ENCODE peak calls at places on chromosomes 11 and 22, in four cellular contexts. One of them, this sample, is unnamed.

GRCh38 chr22:46579751-46580449 is 40.3 kb upstream of the GRAMD4 start:
- DNase-seq in K562: no peak
- DNase-seq in GM12878: no peak
- DNase-seq in HL-60: no peak
- DNase-seq in this sample: no peak

GRCh38 chr11:72962084-72962483 is 147.9 kb downstream of the ATG16L2 start:
- DNase-seq in GM12878: no peak
- DNase-seq in HL-60: peak
- DNase-seq in K562: no peak
- DNase-seq in this sample: no peak

GRCh38 chr11:66877585-66877984 is 20.7 kb downstream of the LRFN4 start:
- DNase-seq in HL-60: no peak
- DNase-seq in GM12878: no peak
- DNase-seq in K562: no peak
- DNase-seq in this sample: no peak

GRCh38 chr22:19290400-19291217 is 910 bp downstream of the CLTCL1 start:
- DNase-seq in HL-60: peak
- DNase-seq in GM12878: no peak
- DNase-seq in K562: peak
- DNase-seq in this sample: no peak

GRCh38 chr22:24408630-24409029 is 18.8 kb upstream of the ADORA2A start:
- DNase-seq in HL-60: no peak
- DNase-seq in GM12878: no peak
- DNase-seq in K562: no peak
- DNase-seq in this sample: no peak

GRCh38 chr11:78656984-78657383 is 82.3 kb upstream of the NARS2 start:
- DNase-seq in K562: no peak
- DNase-seq in GM12878: no peak
- DNase-seq in HL-60: no peak
- DNase-seq in this sample: no peak

GRCh38 chr22:36162127-36163034 is 1.8 kb upstream of the APOL3 start:
- DNase-seq in GM12878: peak
- DNase-seq in K562: no peak
- DNase-seq in HL-60: no peak
- DNase-seq in this sample: no peak

GRCh38 chr11:5243845-5244180 is 5.8 kb downstream of the HBG1 start:
- DNase-seq in K562: no peak
- DNase-seq in GM12878: no peak
- DNase-seq in HL-60: no peak
- DNase-seq in this sample: no peak

GRCh38 chr11:109138200-109138599 is 283.8 kb upstream of the C11orf87 start:
- DNase-seq in K562: no peak
- DNase-seq in GM12878: no peak
- DNase-seq in HL-60: no peak
- DNase-seq in this sample: no peak

GRCh38 chr11:65591939-65592814 is 3.4 kb downstream of the KCNK7 start:
- DNase-seq in GM12878: no peak
- DNase-seq in HL-60: no peak
- DNase-seq in K562: no peak
- DNase-seq in this sample: no peak

GRCh38 chr22:43114958-43115357 is 4.4 kb downstream of the BIK start:
- DNase-seq in HL-60: no peak
- DNase-seq in GM12878: no peak
- DNase-seq in K562: no peak
- DNase-seq in this sample: no peak

GRCh38 chr11:14642453-14642852 is 1.2 kb upstream of the PDE3B start:
- DNase-seq in GM12878: no peak
- DNase-seq in HL-60: no peak
- DNase-seq in K562: no peak
- DNase-seq in this sample: no peak

GRCh38 chr11:65471410-65471762 is 27.5 kb upstream of the MALAT1 start:
- DNase-seq in K562: peak
- DNase-seq in HL-60: peak
- DNase-seq in GM12878: no peak
- DNase-seq in this sample: no peak

GRCh38 chr22:48746789-48747425 is 1080.8 kb downstream of the BRD1 start:
- DNase-seq in K562: no peak
- DNase-seq in HL-60: no peak
- DNase-seq in GM12878: no peak
- DNase-seq in this sample: no peak

GRCh38 chr22:47356433-47357011 is 594.1 kb downstream of the TBC1D22A start:
- DNase-seq in HL-60: no peak
- DNase-seq in GM12878: no peak
- DNase-seq in K562: no peak
- DNase-seq in this sample: no peak

GRCh38 chr22:31896472-31896871 is 47.9 kb upstream of the YWHAH start:
- DNase-seq in GM12878: no peak
- DNase-seq in HL-60: no peak
- DNase-seq in K562: peak
- DNase-seq in this sample: no peak

GRCh38 chr11:75434051-75434450 is 1.0 kb upstream of the KLHL35 start:
- DNase-seq in GM12878: no peak
- DNase-seq in K562: no peak
- DNase-seq in HL-60: no peak
- DNase-seq in this sample: no peak

GRCh38 chr11:75431533-75432525 is 1.2 kb downstream of the KLHL35 start:
- DNase-seq in HL-60: no peak
- DNase-seq in GM12878: no peak
- DNase-seq in K562: peak
- DNase-seq in this sample: no peak

GRCh38 chr11:75433443-75433842 is 440 bp upstream of the KLHL35 start:
- DNase-seq in K562: no peak
- DNase-seq in GM12878: no peak
- DNase-seq in HL-60: no peak
- DNase-seq in this sample: no peak

GRCh38 chr11:75430692-75431532 is 2.1 kb downstream of the KLHL35 start:
- DNase-seq in GM12878: no peak
- DNase-seq in HL-60: no peak
- DNase-seq in K562: no peak
- DNase-seq in this sample: no peak

GRCh38 chr11:75432911-75433321 is at the start of gene KLHL35:
- DNase-seq in GM12878: no peak
- DNase-seq in K562: peak
- DNase-seq in HL-60: no peak
- DNase-seq in this sample: no peak
- TF ChIP-seq SPI1 in GM12878: no peak
- TF ChIP-seq SPI1 in K562: no peak
- TF ChIP-seq SPI1 in HL-60: no peak
- TF ChIP-seq SPI1 in this sample: no peak

GRCh38 chr11:118200497-118200896 is 24.1 kb upstream of the SCN2B start:
- DNase-seq in GM12878: no peak
- DNase-seq in K562: no peak
- DNase-seq in HL-60: no peak
- DNase-seq in this sample: no peak
- TF ChIP-seq SPI1 in GM12878: no peak
- TF ChIP-seq SPI1 in K562: no peak
- TF ChIP-seq SPI1 in HL-60: no peak
- TF ChIP-seq SPI1 in this sample: no peak

GRCh38 chr11:44531636-44532035 is 33.8 kb upstream of the CD82 start:
- DNase-seq in GM12878: no peak
- DNase-seq in K562: no peak
- DNase-seq in HL-60: no peak
- DNase-seq in this sample: no peak

GRCh38 chr11:44529895-44530412 is 35.5 kb upstream of the CD82 start:
- DNase-seq in GM12878: no peak
- DNase-seq in HL-60: peak
- DNase-seq in K562: no peak
- DNase-seq in this sample: no peak

GRCh38 chr11:44528581-44528980 is 36.9 kb upstream of the CD82 start:
- DNase-seq in K562: no peak
- DNase-seq in HL-60: no peak
- DNase-seq in GM12878: no peak
- DNase-seq in this sample: no peak

GRCh38 chr11:44531116-44531504 is 34.4 kb upstream of the CD82 start:
- DNase-seq in HL-60: no peak
- DNase-seq in GM12878: no peak
- DNase-seq in K562: peak
- DNase-seq in this sample: no peak

DNA sequence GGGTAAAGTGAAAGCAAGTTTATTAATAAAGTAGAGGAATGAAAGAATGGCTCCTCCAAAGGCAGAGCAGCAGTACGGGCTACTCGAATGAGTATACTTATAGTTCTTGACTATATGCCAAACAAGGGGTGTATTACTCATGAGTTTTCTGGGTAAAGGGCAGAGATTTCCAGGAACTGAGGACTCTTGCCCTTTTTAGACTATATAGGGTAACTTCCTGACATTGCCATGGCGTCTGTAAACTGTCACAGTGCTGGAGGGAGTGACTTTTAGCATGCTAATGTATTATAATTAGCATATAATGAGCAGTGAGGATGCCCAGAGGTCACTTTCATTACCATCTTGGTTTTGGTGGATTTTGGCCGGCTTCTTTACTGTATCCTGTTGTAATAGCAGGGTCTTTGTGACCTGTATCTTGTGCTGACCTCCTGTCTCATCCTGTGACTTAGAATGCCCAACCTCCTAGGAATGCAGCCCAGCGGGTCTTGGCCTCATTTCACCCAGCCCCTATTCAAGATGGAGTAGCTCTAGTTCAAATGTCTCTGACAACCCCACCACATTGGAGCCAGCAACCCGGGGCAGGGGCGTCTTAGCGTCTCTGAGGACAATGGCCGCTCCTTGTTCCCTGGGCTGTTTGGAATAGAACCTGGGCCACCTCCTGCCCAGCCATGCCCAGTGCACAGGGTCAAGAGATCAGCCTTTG is 34.9 kb upstream of the CD82 start:
- DNase-seq in K562: peak
- DNase-seq in GM12878: no peak
- DNase-seq in HL-60: no peak
- DNase-seq in this sample: no peak
- TF ChIP-seq SPI1 in K562: no peak
- TF ChIP-seq SPI1 in GM12878: no peak
- TF ChIP-seq SPI1 in HL-60: no peak
- TF ChIP-seq SPI1 in this sample: no peak

GRCh38 chr11:17735823-17736772 is 1.5 kb downstream of the KCNC1 start:
- DNase-seq in K562: no peak
- DNase-seq in GM12878: no peak
- DNase-seq in HL-60: no peak
- DNase-seq in this sample: no peak
- TF ChIP-seq SPI1 in K562: no peak
- TF ChIP-seq SPI1 in GM12878: no peak
- TF ChIP-seq SPI1 in HL-60: no peak
- TF ChIP-seq SPI1 in this sample: no peak

DNA sequence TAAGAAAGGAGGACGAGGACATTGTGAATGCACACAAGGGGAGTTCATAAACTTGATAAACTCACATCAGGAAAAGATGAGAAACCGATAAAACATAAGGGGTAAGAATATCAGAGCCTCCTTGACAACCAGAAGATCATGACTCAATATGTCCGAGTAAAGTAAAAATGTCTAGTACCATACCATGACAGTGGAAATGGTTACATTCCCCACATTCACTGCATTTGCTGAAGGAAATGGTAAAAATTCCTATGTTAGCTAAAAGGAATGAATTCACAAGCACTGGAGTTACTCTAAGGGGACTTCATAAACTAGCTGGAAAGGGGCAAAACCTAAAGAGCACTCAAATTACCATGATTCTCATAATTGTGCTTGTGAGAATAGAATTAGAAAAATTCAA is 58.8 kb upstream of the SLC5A12 start:
- DNase-seq in HL-60: no peak
- DNase-seq in GM12878: no peak
- DNase-seq in K562: no peak
- DNase-seq in this sample: no peak
- TF ChIP-seq SPI1 in HL-60: no peak
- TF ChIP-seq SPI1 in GM12878: no peak
- TF ChIP-seq SPI1 in K562: no peak
- TF ChIP-seq SPI1 in this sample: no peak

GRCh38 chr11:23113887-23114216 is 253.6 kb upstream of the CCDC179 start:
- DNase-seq in GM12878: no peak
- DNase-seq in HL-60: no peak
- DNase-seq in K562: no peak
- DNase-seq in this sample: no peak

GRCh38 chr11:23112390-23112789 is 252.1 kb upstream of the CCDC179 start:
- DNase-seq in K562: no peak
- DNase-seq in GM12878: no peak
- DNase-seq in HL-60: no peak
- DNase-seq in this sample: no peak

DNA sequence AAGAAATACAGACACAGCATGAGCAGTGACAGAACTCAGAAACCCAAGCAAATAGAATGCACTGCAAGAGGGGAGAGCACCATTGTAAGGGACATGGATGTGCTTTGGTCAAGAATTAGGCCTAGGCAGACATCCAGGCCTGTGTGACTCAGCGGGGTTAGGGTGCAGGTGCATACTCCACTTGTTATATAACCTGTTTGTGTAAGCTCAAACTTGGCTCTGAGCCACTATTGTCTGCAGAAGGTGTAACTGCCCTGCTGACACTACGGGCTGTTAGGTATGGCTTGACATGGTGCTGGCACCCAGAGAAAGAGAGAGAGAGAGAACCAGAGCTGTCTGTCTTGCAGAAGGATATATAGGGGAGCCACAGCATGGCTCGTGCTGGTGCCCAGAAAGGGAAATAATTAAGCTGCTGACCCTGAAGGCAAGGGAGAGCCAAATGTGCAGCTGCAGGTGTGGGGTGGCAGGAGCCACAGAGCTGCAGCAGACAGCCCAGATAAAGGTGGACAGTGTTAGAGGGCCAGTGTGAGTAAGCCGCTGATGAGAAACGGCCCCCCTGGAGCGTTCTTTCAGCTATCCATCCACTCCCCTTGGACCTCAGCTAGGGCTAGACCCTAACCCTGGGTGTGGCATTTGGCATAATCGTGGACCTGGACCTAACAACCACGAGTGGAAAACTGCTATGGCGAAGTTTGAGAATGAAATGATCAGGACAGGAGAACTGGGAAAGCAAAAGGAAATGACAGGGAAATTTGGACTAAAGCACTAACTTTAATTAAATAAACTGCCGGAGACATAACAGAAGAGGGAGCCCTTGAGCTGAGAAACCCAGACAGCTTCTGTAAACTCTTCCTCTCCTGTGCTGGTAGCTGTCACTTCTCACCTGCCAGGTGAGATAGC is 253.0 kb upstream of the CCDC179 start:
- DNase-seq in GM12878: no peak
- DNase-seq in K562: no peak
- DNase-seq in HL-60: peak
- DNase-seq in this sample: peak
- TF ChIP-seq SPI1 in GM12878: no peak
- TF ChIP-seq SPI1 in K562: no peak
- TF ChIP-seq SPI1 in HL-60: no peak
- TF ChIP-seq SPI1 in this sample: no peak

DNA sequence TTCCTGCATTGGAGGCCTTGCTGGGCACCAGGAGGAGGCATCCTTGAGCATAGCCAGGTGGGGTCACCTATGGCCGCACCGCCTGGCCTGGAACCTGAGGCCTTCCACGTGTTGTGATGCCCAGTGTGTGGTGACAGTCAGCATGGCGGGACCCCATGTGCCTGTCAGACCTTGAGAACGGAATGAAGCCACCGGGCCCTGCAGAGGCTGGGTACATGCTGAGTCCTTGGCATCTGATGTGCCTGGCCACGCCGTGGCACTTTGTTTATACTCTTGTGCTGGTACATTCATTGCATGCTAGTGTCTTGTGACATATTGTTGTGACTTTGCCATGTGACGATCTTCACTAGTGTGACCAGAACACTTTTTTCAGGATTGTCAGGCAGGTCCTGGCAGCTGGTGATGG is 8.5 kb upstream of the MYO7A start:
- DNase-seq in K562: no peak
- DNase-seq in GM12878: no peak
- DNase-seq in HL-60: no peak
- DNase-seq in this sample: no peak
- TF ChIP-seq SPI1 in K562: no peak
- TF ChIP-seq SPI1 in GM12878: no peak
- TF ChIP-seq SPI1 in HL-60: no peak
- TF ChIP-seq SPI1 in this sample: no peak

This sample was measured in GM12891.